ENCODE peak calls at places on chromosomes 4 and X, in seven cellular contexts. Z is activated CD8-positive, alpha-beta T cell treated with anti-CD3 and anti-CD28 coated beads for 36 hours; O is stimulated activated CD4-positive, alpha-beta T cell treated with anti-CD3 and anti-CD28 coated beads, Interleukin-1b, Interleukin-23, amount 100 ng/mL, for 4 hours; S is KBM-7; A is stimulated activated CD8-positive, alpha-beta memory T cell treated with anti-CD3 and anti-CD28 coated beads, Interleukin-15, amount 100 ng/mL, for 48 hours; Q is Caki2; M is body of pancreas. C is an unnamed sample.

GRCh38 chr4:13529130-13529919 is 15.0 kb downstream of the NKX3-2 start:
- DNase-seq in A (no peak), O (no peak), M (no peak), S (no peak), Q (no peak), Z (no peak), C (no peak)

GRCh38 chr4:55312491-55313101 is 33.4 kb upstream of the SRD5A3 start:
- DNase-seq in A (no peak), O (peak; percentile 17), M (peak; percentile 54), Z (peak; percentile 55), Q (no peak), S (peak; percentile 41), C (peak; percentile 9)

GRCh38 chr4:36285784-36286480 is 4.5 kb downstream of the DTHD1 start:
- DNase-seq in Z (peak; percentile 77), A (peak; percentile 44), M (no peak), Q (peak; percentile 24), S (peak; percentile 76), O (peak; percentile 43), C (no peak)

GRCh38 chrX:10106801-10107200 is 50.0 kb upstream of the CLCN4 start:
- DNase-seq in A (peak; percentile 29), M (no peak), O (peak; percentile 39), Z (peak; percentile 78), Q (no peak), S (peak; percentile 75), C (no peak)

GRCh38 chr4:100826067-100826466 is 308.2 kb upstream of the EMCN start:
- DNase-seq in A (no peak), Q (no peak), Z (no peak), M (no peak), S (no peak), O (no peak), C (no peak)

GRCh38 chrX:153974003-153974725 is 1.6 kb downstream of the TMEM187 start:
- DNase-seq in O (no peak), M (peak; percentile 33), S (no peak), A (no peak), Q (no peak), Z (no peak), C (no peak)

GRCh38 chr4:186249785-186250739 is 15.9 kb upstream of the F11 start:
- DNase-seq in Q (no peak), M (no peak), Z (no peak), S (no peak), A (no peak), O (no peak), C (no peak)

GRCh38 chr4:17339376-17339775 is 172.5 kb downstream of the QDPR start:
- DNase-seq in S (no peak), A (no peak), O (no peak), Z (no peak), Q (no peak), M (no peak), C (no peak)

GRCh38 chr4:128876194-128876593 is 66.7 kb downstream of the JADE1 start:
- DNase-seq in O (no peak), Q (no peak), Z (no peak), A (no peak), M (no peak), S (no peak), C (no peak)

GRCh38 chr4:107692197-107692596 is 27.8 kb downstream of the PAPSS1 start:
- DNase-seq in Z (no peak), S (no peak), O (no peak), A (no peak), Q (no peak), M (no peak), C (no peak)

GRCh38 chr4:174214102-174214878 is 69.2 kb downstream of the FBXO8 start:
- DNase-seq in S (peak; percentile 57), Q (no peak), Z (peak; percentile 39), O (no peak), M (no peak), A (no peak), C (no peak)

GRCh38 chrX:39206746-39207145 is 405.5 kb downstream of the MID1IP1 start:
- DNase-seq in M (no peak), Q (no peak), O (no peak), Z (no peak), S (no peak), A (no peak), C (no peak)

GRCh38 chr4:26009502-26009901 is 95.5 kb downstream of the SMIM20 start:
- DNase-seq in O (no peak), S (no peak), Q (no peak), A (no peak), Z (no peak), M (no peak), C (no peak)

GRCh38 chr4:118034061-118034785 is at the start of gene NDST3:
- DNase-seq in Z (peak; percentile 40), S (peak; percentile 85), A (no peak), Q (peak; percentile 67), M (peak; percentile 57), O (no peak), C (no peak)

GRCh38 chr4:139890810-139891209 is 225.2 kb downstream of the MGST2 start:
- DNase-seq in Z (no peak), Q (no peak), A (no peak), O (no peak), S (no peak), M (no peak), C (no peak)

GRCh38 chr4:106083065-106083464 is 187.8 kb downstream of the NPNT start:
- DNase-seq in O (no peak), M (no peak), A (no peak), Q (no peak), Z (no peak), S (no peak), C (no peak)

GRCh38 chr4:110132822-110133719 is 65.3 kb downstream of the ELOVL6 start:
- DNase-seq in S (no peak), Z (no peak), O (no peak), A (no peak), Q (no peak), M (no peak), C (no peak)

GRCh38 chrX:50813843-50814661 is at the start of gene SHROOM4:
- DNase-seq in M (no peak), Q (peak; percentile 86), S (peak; percentile 38), O (no peak), A (no peak), Z (no peak), C (no peak)

GRCh38 chr4:55768291-55768690 is 51.3 kb upstream of the EXOC1L start:
- DNase-seq in S (no peak), Z (no peak), O (no peak), M (no peak), Q (peak; percentile 4), A (no peak), C (no peak)

GRCh38 chr4:89283226-89283974 is 24.2 kb downstream of the GPRIN3 start:
- DNase-seq in O (no peak), S (no peak), A (no peak), Q (no peak), M (peak; percentile 31), Z (peak; percentile 59), C (peak; percentile 80)

GRCh38 chrX:65491620-65492019 is 43.0 kb downstream of the LAS1L start:
- DNase-seq in Z (no peak), O (no peak), Q (no peak), M (no peak), S (no peak), A (no peak), C (no peak)

C was measured in epithelial cell of proximal tubule.